ENCODE peak calls at places on chromosomes 3 and 15, in five cellular contexts. N is cardiac fibroblast; V is stimulated activated CD4-positive, alpha-beta T cell treated with anti-CD3 and anti-CD28 coated beads, Interleukin-4, amount 100 ng/mL, for 48 hours; J is thoracic aorta; I is substantia nigra. Z is an unnamed sample.

GRCh38 chr3:55880357-55880756 is 393.3 kb upstream of the WNT5A start:
- DNase-seq in V (no peak), J (no peak), I (no peak), N (no peak), Z (no peak)

GRCh38 chr3:64943861-64944260 is 256.1 kb upstream of the ADAMTS9 start:
- DNase-seq in V (no peak), N (no peak), I (no peak), J (no peak), Z (no peak)

GRCh38 chr3:173465112-173465511 is 67.6 kb downstream of the NLGN1 start:
- DNase-seq in I (no peak), V (no peak), J (no peak), N (peak), Z (no peak)

GRCh38 chr3:100708644-100708988 is 678 bp upstream of the TFG start:
- DNase-seq in V (no peak), N (no peak), I (no peak), J (no peak), Z (no peak)

GRCh38 chr15:25481208-25481862 is 42.5 kb upstream of the UBE3A start:
- DNase-seq in J (no peak), V (no peak), N (no peak), I (no peak), Z (peak)

GRCh38 chr15:48352474-48353072 is 21.3 kb downstream of the DUT start:
- DNase-seq in J (no peak), V (peak), N (peak), I (no peak), Z (no peak)

GRCh38 chr3:120909602-120909878 is 1.5 kb downstream of the STXBP5L start:
- DNase-seq in J (no peak), V (no peak), I (no peak), N (no peak), Z (no peak)

GRCh38 chr15:43104426-43104825 is 1.4 kb downstream of the UBR1 start:
- DNase-seq in I (no peak), N (no peak), J (no peak), V (no peak), Z (no peak)

GRCh38 chr15:57635300-57635944 is 43.7 kb downstream of the MYZAP start:
- DNase-seq in V (no peak), I (no peak), J (peak), N (no peak), Z (no peak)

GRCh38 chr3:76487446-76487845 is 552.5 kb upstream of the ROBO2 start:
- DNase-seq in I (no peak), V (no peak), N (no peak), J (no peak), Z (no peak)

GRCh38 chr15:57692709-57693108 is 13.8 kb upstream of the POLR2M start:
- DNase-seq in I (no peak), N (peak), J (no peak), V (no peak), Z (no peak)

GRCh38 chr3:76753599-76753998 is 286.3 kb upstream of the ROBO2 start:
- DNase-seq in V (no peak), N (no peak), I (no peak), J (no peak), Z (no peak)

GRCh38 chr3:187076297-187076696 is 63.0 kb downstream of the RPL39L start:
- DNase-seq in V (no peak), I (no peak), J (no peak), N (no peak), Z (no peak)

GRCh38 chr3:116809218-116809617 is 99.6 kb downstream of the TUSC7 start:
- DNase-seq in I (no peak), N (no peak), V (no peak), J (no peak), Z (no peak)

GRCh38 chr3:115254492-115255196 is 107.6 kb upstream of the ZBTB20 start:
- DNase-seq in V (no peak), N (no peak), J (no peak), I (no peak), Z (no peak)

GRCh38 chr3:46629571-46630517 is 17.5 kb downstream of the FAM240A start:
- DNase-seq in N (peak), V (peak), I (no peak), J (no peak), Z (peak)

GRCh38 chr3:140708815-140709214 is 31.0 kb downstream of the TRIM42 start:
- DNase-seq in V (no peak), J (no peak), N (no peak), I (no peak), Z (no peak)

GRCh38 chr3:50245251-50245745 is 9.3 kb downstream of the GNAI2 start:
- DNase-seq in J (no peak), N (no peak), I (no peak), V (no peak), Z (no peak)

GRCh38 chr3:101903426-101903825 is 54.1 kb downstream of the NFKBIZ start:
- DNase-seq in I (no peak), J (no peak), V (no peak), N (peak), Z (no peak)

GRCh38 chr3:176349706-176350105 is 847.6 kb downstream of the TBL1XR1 start:
- DNase-seq in I (no peak), N (peak), V (no peak), J (no peak), Z (no peak)

GRCh38 chr15:101676965-101677364 is 24.8 kb upstream of the TM2D3 start:
- DNase-seq in I (no peak), N (no peak), J (no peak), V (no peak), Z (no peak)

GRCh38 chr15:69398541-69398940 is 15.6 kb upstream of the KIF23 start:
- DNase-seq in I (no peak), J (no peak), N (no peak), V (no peak), Z (no peak)

GRCh38 chr3:32401141-32401540 is 9.5 kb downstream of the CMTM7 start:
- DNase-seq in J (no peak), V (no peak), N (no peak), I (no peak), Z (no peak)

GRCh38 chr3:73602171-73602570 is 22.6 kb downstream of the PDZRN3 start:
- DNase-seq in J (no peak), I (no peak), V (no peak), N (peak), Z (no peak)

GRCh38 chr15:59294574-59294960 is 78.1 kb downstream of the MYO1E start:
- DNase-seq in N (no peak), I (no peak), V (no peak), J (no peak), Z (no peak)

GRCh38 chr3:28575748-28576589 is 227.3 kb upstream of the AZI2 start:
- DNase-seq in V (no peak), N (peak), J (no peak), I (no peak), Z (peak)

GRCh38 chr3:78204977-78205376 is 1165.1 kb downstream of the ROBO2 start:
- DNase-seq in N (peak), J (no peak), I (no peak), V (no peak), Z (no peak)

GRCh38 chr3:76107935-76108570 is 322.7 kb upstream of the ZNF717 start:
- DNase-seq in J (no peak), N (peak), I (no peak), V (no peak), Z (no peak)

GRCh38 chr3:193673845-193674244 is 80.8 kb downstream of the OPA1 start:
- DNase-seq in V (no peak), I (no peak), N (no peak), J (no peak), Z (peak)

GRCh38 chr3:51245871-51246270 is 139.2 kb upstream of the MANF start:
- DNase-seq in V (no peak), J (no peak), I (no peak), N (no peak), Z (no peak)

GRCh38 chr15:80755884-80756283 is 23.3 kb upstream of the CEMIP start:
- DNase-seq in J (no peak), N (no peak), V (no peak), I (no peak), Z (no peak)

GRCh38 chr3:143883151-143883550 is 34.9 kb upstream of the SLC9A9 start:
- DNase-seq in J (no peak), N (no peak), I (no peak), V (no peak), Z (no peak)

Z was measured in frontal cortex.